ENCODE peak calls at places on chromosomes 7 and 10, in eight cellular contexts. N, M, P, T, R, O, Z and I are unnamed samples.

GRCh38 chr10:45487738-45488137 is 113.7 kb downstream of the ALOX5 start:
- DNase-seq in N (no peak), M (no peak), P (no peak), T (no peak), R (no peak), O (no peak), Z (no peak), I (no peak)

GRCh38 chr10:31318382-31318853 is 598 bp upstream of the ZEB1 start:
- DNase-seq in N (no peak), M (no peak), P (no peak), T (peak; percentile 36), R (no peak), O (no peak), Z (peak; percentile 12), I (peak; percentile 56)

GRCh38 chr10:117615649-117616048 is 73.1 kb downstream of the EMX2 start:
- DNase-seq in N (no peak), M (no peak), P (no peak), T (no peak), R (no peak), O (no peak), Z (no peak), I (no peak)

GRCh38 chr10:132961-133898 is 2.0 kb upstream of the ZMYND11 start:
- DNase-seq in N (no peak), M (peak; percentile 44), P (no peak), T (no peak), R (no peak), O (no peak), Z (peak; percentile 80), I (peak; percentile 90)

GRCh38 chr7:154789404-154789803 is 213.5 kb downstream of the PAXIP1 start:
- DNase-seq in N (no peak), M (no peak), P (no peak), T (no peak), R (peak; percentile 85), O (no peak), Z (peak; percentile 30), I (no peak)

GRCh38 chr10:69864321-69864720 is 62.6 kb downstream of the COL13A1 start:
- DNase-seq in N (no peak), M (no peak), P (no peak), T (no peak), R (no peak), O (no peak), Z (no peak), I (peak; percentile 95)

GRCh38 chr7:141189231-141189630 is 115.4 kb downstream of the TMEM178B start:
- DNase-seq in N (no peak), M (no peak), P (no peak), T (no peak), R (no peak), O (no peak), Z (no peak), I (no peak)

GRCh38 chr10:101484154-101484748 is 103.8 kb downstream of the POLL start:
- DNase-seq in N (no peak), M (no peak), P (no peak), T (no peak), R (no peak), O (no peak), Z (no peak), I (no peak)

GRCh38 chr7:45021604-45022296 is 21.7 kb downstream of the CCM2 start:
- DNase-seq in N (no peak), M (no peak), P (no peak), T (no peak), R (no peak), O (no peak), Z (no peak), I (peak; percentile 38)
- TF ChIP-seq CTCF in N (no peak), M (no peak), P (no peak), T (no peak), R (no peak), O (no peak), Z (no peak), I (no peak)

GRCh38 chr10:122835908-122836307 is 9.7 kb downstream of the CUZD1 start:
- DNase-seq in N (no peak), M (no peak), P (no peak), T (no peak), R (no peak), O (no peak), Z (no peak), I (no peak)
- TF ChIP-seq CTCF in N (no peak), M (no peak), P (no peak), T (no peak), R (no peak), O (no peak), Z (no peak), I (no peak)

GRCh38 chr7:95690367-95690947 is 81.9 kb upstream of the DYNC1I1 start:
- DNase-seq in N (no peak), M (no peak), P (no peak), T (no peak), R (no peak), O (no peak), Z (peak; percentile 47), I (peak; percentile 56)
- TF ChIP-seq CTCF in N (peak; percentile 82), M (peak; percentile 12), P (peak; percentile 53), T (peak; percentile 90), R (peak; percentile 87), O (peak; percentile 69), Z (peak; percentile 72), I (peak; percentile 83)

GRCh38 chr7:142935941-142936565 is 2.5 kb upstream of the TRPV5 start:
- DNase-seq in N (no peak), M (no peak), P (no peak), T (no peak), R (no peak), O (no peak), Z (no peak), I (no peak)

GRCh38 chr7:142941541-142941940 is 2.3 kb downstream of the LLCFC1 start:
- DNase-seq in N (no peak), M (no peak), P (no peak), T (no peak), R (no peak), O (no peak), Z (no peak), I (no peak)

GRCh38 chr7:142938611-142939010 is 673 bp upstream of the LLCFC1 start:
- DNase-seq in N (no peak), M (no peak), P (no peak), T (no peak), R (no peak), O (no peak), Z (no peak), I (no peak)

GRCh38 chr7:142940968-142941535 is 1.8 kb downstream of the LLCFC1 start:
- DNase-seq in N (no peak), M (no peak), P (no peak), T (no peak), R (no peak), O (no peak), Z (no peak), I (no peak)

DNA sequence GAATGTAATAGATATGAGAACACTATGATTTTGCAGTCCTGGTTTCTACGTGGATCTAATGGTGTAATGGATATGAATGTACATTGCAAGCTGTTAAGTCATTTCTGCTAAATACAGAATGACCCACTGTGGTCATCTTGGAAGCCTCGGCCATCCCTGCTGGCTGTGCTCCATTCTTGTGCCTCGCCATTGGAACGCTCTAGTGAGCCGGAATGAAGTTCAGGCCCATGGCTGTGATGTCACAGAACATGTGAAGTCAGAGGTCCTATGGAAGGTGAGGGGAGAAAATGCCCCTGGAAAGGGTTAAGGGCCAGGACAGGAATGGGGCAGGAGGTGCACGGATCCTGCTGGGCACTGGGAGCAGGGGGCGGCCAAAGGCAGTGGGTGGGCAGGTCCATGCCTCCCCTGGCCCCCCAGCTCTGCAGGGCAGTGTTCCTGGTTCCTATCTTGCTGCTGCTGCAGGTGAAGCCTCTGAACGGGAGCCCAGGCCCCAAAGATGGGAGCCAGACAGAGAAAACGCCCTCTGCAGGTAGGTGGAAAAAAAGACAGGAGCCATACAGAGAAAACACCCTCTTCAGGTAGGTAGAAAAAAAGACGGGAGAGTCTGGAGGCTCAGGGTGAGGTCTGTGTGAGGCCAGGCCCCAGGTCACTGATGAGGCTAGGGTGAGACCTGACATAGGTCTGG is at the start of gene LLCFC1:
- DNase-seq in N (no peak), M (no peak), P (no peak), T (peak; percentile 60), R (no peak), O (no peak), Z (peak; percentile 13), I (no peak)
- TF ChIP-seq CTCF in N (no peak), M (no peak), P (no peak), T (peak; percentile 43), R (no peak), O (no peak), Z (peak; percentile 30), I (peak; percentile 37)